ENCODE peak calls at places on chromosomes 16 and 17, in eight cellular contexts. O is A549; R is stomach; V is PC-9; M is OCI-LY7; Z is upper lobe of left lung; Q is CD8-positive, alpha-beta T cell; K is AG04450. A is an unnamed sample.

GRCh38 chr16:28317040-28317880 is 24.9 kb downstream of the SBK1 start:
- DNase-seq in Q (peak), M (peak), R (peak), Z (peak), K (no peak), O (peak), V (peak), A (peak)

GRCh38 chr17:32265192-32265895 is at the start of gene RHBDL3:
- DNase-seq in V (peak), O (no peak), R (peak), Q (no peak), Z (no peak), K (no peak), M (no peak), A (no peak)

GRCh38 chr16:73048292-73049050 is 543 bp upstream of the ZFHX3 start:
- DNase-seq in Q (no peak), M (no peak), O (peak), R (peak), Z (peak), V (peak), K (no peak), A (no peak)

GRCh38 chr17:40025991-40026815 is 11.0 kb downstream of the CSF3 start:
- DNase-seq in M (no peak), V (peak), R (no peak), Z (no peak), K (no peak), Q (peak), O (no peak), A (peak)

GRCh38 chr16:56354746-56355145 is 70.6 kb downstream of the AMFR start:
- DNase-seq in O (no peak), M (no peak), Q (no peak), R (peak), V (no peak), Z (no peak), K (no peak), A (no peak)

GRCh38 chr16:11136600-11136999 is 119.4 kb downstream of the SOCS1 start:
- DNase-seq in Z (no peak), R (no peak), V (peak), Q (no peak), O (no peak), M (no peak), K (no peak), A (peak)

GRCh38 chr16:3965781-3966582 is 85.5 kb upstream of the CREBBP start:
- DNase-seq in V (no peak), K (no peak), R (no peak), M (no peak), Q (no peak), Z (no peak), O (no peak), A (no peak)

GRCh38 chr17:62819511-62820221 is 11.6 kb upstream of the MARCHF10 start:
- DNase-seq in M (no peak), R (peak), Z (peak), V (peak), O (peak), K (peak), Q (no peak), A (peak)

GRCh38 chr16:54143934-54144333 is 142.7 kb downstream of the IRX3 start:
- DNase-seq in Q (no peak), O (no peak), K (no peak), M (no peak), R (no peak), Z (no peak), V (no peak), A (no peak)

GRCh38 chr17:50976951-50977472 is 110.9 kb upstream of the TOB1 start:
- DNase-seq in Z (no peak), M (no peak), O (no peak), V (no peak), Q (no peak), R (no peak), K (no peak), A (no peak)

GRCh38 chr16:77591347-77591746 is 131.0 kb upstream of the NUDT7 start:
- DNase-seq in Z (no peak), R (no peak), M (no peak), K (no peak), V (no peak), O (no peak), Q (no peak), A (no peak)

GRCh38 chr16:87653234-87653633 is 50.9 kb downstream of the JPH3 start:
- DNase-seq in O (peak), M (peak), Z (no peak), Q (no peak), K (no peak), R (no peak), V (no peak), A (no peak)

GRCh38 chr17:63919311-63919723 is 678 bp upstream of the GH1 start:
- DNase-seq in O (peak), V (peak), M (peak), R (peak), Q (peak), K (peak), Z (peak), A (peak)

GRCh38 chr17:81302861-81303326 is 7.8 kb upstream of the SLC38A10 start:
- DNase-seq in R (no peak), Z (no peak), M (no peak), V (peak), O (no peak), Q (no peak), K (no peak), A (no peak)

GRCh38 chr17:76026714-76027158 is 370 bp downstream of the EVPL start:
- DNase-seq in O (peak), K (no peak), V (no peak), M (no peak), Q (no peak), Z (peak), R (no peak), A (no peak)

GRCh38 chr17:63932008-63932561 is at the start of gene CD79B:
- DNase-seq in R (no peak), M (peak), V (no peak), K (no peak), Q (peak), Z (no peak), O (no peak), A (no peak)

GRCh38 chr17:11589706-11590105 is 8.6 kb upstream of the DNAH9 start:
- DNase-seq in K (no peak), O (no peak), V (no peak), Z (no peak), M (no peak), Q (no peak), R (peak), A (no peak)

GRCh38 chr17:20271016-20271610 is 196.2 kb downstream of the LGALS9B start:
- DNase-seq in Q (no peak), M (no peak), O (no peak), V (no peak), R (no peak), K (no peak), Z (no peak), A (peak)

GRCh38 chr17:15298176-15298575 is 33.0 kb upstream of the PMP22 start:
- DNase-seq in V (no peak), K (no peak), Q (no peak), M (no peak), R (no peak), Z (no peak), O (no peak), A (peak)

GRCh38 chr17:16381496-16381820 is 567 bp downstream of the UBB start:
- DNase-seq in K (no peak), V (no peak), M (no peak), Z (no peak), Q (no peak), R (no peak), O (no peak), A (no peak)

GRCh38 chr16:84229421-84229820 is 10.4 kb downstream of the KCNG4 start:
- DNase-seq in Q (no peak), V (no peak), O (no peak), Z (no peak), R (no peak), K (no peak), M (no peak), A (no peak)

GRCh38 chr16:50517450-50518252 is 30.5 kb upstream of the NKD1 start:
- DNase-seq in K (no peak), R (peak), M (no peak), V (no peak), Z (no peak), O (no peak), Q (no peak), A (no peak)

GRCh38 chr17:68734202-68734825 is 133.1 kb upstream of the FAM20A start:
- DNase-seq in R (no peak), Z (no peak), M (no peak), Q (no peak), O (no peak), V (no peak), K (no peak), A (no peak)

GRCh38 chr16:11405331-11406176 is 60.3 kb downstream of the RMI2 start:
- DNase-seq in Q (peak), O (peak), K (no peak), M (peak), V (peak), R (peak), Z (no peak), A (peak)

GRCh38 chr17:61167050-61167449 is 232.6 kb upstream of the TBX2 start:
- DNase-seq in M (no peak), K (no peak), V (no peak), Z (no peak), R (no peak), O (no peak), Q (no peak), A (no peak)

DNA sequence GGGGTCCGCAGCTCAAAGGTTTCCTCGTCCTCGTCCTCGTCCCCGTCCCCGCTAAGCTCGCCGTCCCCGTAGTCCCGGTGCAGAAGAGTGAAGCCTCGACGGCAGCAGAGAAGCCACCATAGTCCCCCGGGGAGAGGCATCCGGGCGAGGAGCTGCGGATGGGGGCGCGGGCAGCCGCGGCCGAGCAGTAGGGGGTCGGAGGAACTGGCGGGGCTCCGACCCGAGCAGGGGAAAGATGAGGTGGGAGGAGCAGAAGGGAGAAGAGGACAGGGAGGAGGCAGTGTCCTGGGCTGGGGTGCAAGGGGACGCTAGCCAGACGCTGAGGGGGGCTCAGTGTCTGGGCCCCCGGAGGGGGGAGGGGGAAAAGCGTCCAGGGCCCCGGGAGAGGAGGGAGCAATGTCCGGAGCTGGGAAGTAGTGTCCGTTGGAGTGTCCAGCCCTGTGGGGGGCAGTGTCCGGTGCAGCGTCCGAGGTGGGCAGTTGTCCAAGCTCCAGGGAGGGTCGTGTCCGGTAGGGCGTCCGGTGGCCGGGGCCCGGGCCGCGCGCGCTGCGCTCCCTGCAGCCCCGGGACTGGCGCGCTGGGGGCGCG is at the start of gene PLEKHH3:
- DNase-seq in Q (no peak), O (no peak), M (peak), K (no peak), R (no peak), Z (no peak), V (no peak), A (no peak)
- TF ChIP-seq CTCF in Q (no peak), O (no peak), M (no peak), K (peak), R (no peak), Z (no peak), V (peak), A (peak)

GRCh38 chr17:1180958-1181768 is 1.4 kb upstream of the ABR start:
- DNase-seq in R (no peak), Q (no peak), V (no peak), O (no peak), Z (no peak), M (peak), K (no peak), A (no peak)

GRCh38 chr17:1181769-1182137 is 2.0 kb upstream of the ABR start:
- DNase-seq in Z (no peak), V (no peak), Q (no peak), M (peak), K (no peak), R (no peak), O (no peak), A (peak)

GRCh38 chr17:1179112-1179634 is 608 bp downstream of the ABR start:
- DNase-seq in Q (no peak), Z (no peak), M (no peak), V (no peak), K (no peak), O (no peak), R (no peak), A (no peak)

GRCh38 chr17:1180434-1180742 is 607 bp upstream of the ABR start:
- DNase-seq in V (no peak), M (no peak), Q (no peak), K (no peak), R (no peak), Z (no peak), O (no peak), A (no peak)

DNA sequence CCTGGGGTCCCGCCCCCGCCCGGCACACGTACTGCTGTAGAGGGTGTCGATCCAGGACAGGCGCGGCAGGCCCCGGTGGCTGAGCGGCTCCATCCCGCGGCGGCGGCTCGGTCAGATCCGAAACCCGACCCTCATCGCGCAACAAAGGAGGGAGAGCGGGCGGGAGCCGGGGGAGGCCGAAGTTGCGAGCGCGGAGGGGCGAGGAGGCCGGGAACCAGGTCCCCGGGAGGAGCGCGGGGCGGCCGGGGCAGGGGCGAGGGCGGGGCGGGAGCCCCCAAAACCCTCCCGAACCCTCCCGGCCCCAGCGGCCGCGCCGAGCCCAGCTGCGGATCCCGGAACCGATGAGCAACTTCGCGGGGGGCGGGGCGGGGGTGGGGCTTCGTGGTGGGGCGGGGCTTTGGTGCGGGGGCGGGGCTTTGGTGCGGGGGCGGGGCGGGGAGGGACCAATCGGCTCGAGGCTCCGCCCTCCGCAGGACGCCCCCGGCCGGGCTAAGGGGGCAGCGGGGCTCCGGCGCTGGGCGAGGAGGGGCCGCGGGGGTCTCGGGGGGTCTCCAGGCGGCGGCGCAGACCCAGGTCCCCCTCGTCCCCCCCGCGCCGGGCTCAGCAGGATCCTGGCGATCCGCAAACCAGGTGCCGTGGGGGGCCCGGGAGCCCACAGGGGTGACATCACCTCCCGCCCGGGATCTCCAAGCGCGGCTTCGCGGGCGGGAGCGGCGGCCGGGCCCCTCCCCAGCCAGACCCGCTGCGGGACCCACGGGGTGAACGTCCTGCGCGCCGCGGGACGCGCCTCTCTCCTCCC is at the start of gene ABR:
- DNase-seq in O (no peak), V (peak), Q (peak), K (no peak), Z (peak), R (peak), M (peak), A (no peak)
- H3K27ac ChIP-seq in O (peak), V (no peak), Q (peak), K (no peak), Z (peak), R (peak), M (peak), A (peak)

GRCh38 chr16:82439678-82440293 is 187.0 kb upstream of the CDH13 start:
- DNase-seq in O (no peak), V (no peak), Q (no peak), K (no peak), R (no peak), Z (no peak), M (peak), A (peak)
- TF ChIP-seq CTCF in O (no peak), V (peak), Q (no peak), K (peak), R (no peak), Z (no peak), M (peak), A (peak)

DNA sequence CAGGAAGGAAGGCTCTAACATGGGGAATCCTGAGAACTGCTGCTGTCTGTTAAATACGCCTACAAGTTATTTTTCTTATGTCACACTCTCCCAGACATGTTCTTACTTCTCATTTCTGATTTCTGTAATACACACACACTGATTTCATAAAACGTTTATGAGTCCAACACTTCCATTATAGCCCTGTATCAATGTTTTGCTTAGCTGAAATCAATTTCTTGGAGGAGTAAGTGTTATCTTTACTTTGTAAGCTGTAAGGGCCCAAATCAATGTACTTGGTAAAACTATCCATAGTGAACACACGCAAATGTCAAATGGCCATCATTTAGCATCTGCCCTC is 781 bp upstream of the NARF start:
- DNase-seq in Q (no peak), Z (no peak), V (no peak), R (no peak), O (no peak), M (no peak), K (no peak), A (no peak)
- H3K27ac ChIP-seq in Q (peak), Z (peak), V (peak), R (peak), O (peak), M (peak), K (peak), A (peak)

GRCh38 chr17:8630227-8630801 is at the start of gene MYH10:
- DNase-seq in K (no peak), Z (no peak), V (no peak), R (no peak), O (no peak), Q (no peak), M (peak), A (no peak)
- TF ChIP-seq CTCF in K (no peak), Z (no peak), V (no peak), R (no peak), O (no peak), Q (no peak), M (peak), A (peak)